ENCODE peak calls at places on chromosome 19, in ten cellular contexts. X, W, D, U, M, Y, J, H, C and T are unnamed samples.

GRCh38 chr19:1970806-1971502 is 30.0 kb downstream of the CSNK1G2 start:
- DNase-seq in X (no peak), W (no peak), D (no peak), U (no peak), M (no peak), Y (no peak), J (no peak), H (no peak), C (no peak), T (no peak)

GRCh38 chr19:44684892-44685847 is 13.8 kb upstream of the CEACAM16 start:
- DNase-seq in X (no peak), W (peak; percentile 97), D (no peak), U (no peak), M (no peak), Y (peak; percentile 88), J (peak; percentile 75), H (peak; percentile 93), C (no peak), T (peak; percentile 64)

GRCh38 chr19:33472696-33473624 is 48.6 kb downstream of the PEPD start:
- DNase-seq in X (no peak), W (peak; percentile 99), D (peak; percentile 30), U (no peak), M (no peak), Y (peak; percentile 79), J (peak; percentile 63), H (peak; percentile 99), C (no peak), T (no peak)

GRCh38 chr19:1655992-1656608 is 3.7 kb upstream of the TCF3 start:
- DNase-seq in X (no peak), W (no peak), D (no peak), U (no peak), M (no peak), Y (no peak), J (no peak), H (no peak), C (no peak), T (no peak)

GRCh38 chr19:18594824-18595373 is 6.3 kb downstream of the REX1BD start:
- DNase-seq in X (no peak), W (no peak), D (no peak), U (no peak), M (no peak), Y (no peak), J (no peak), H (no peak), C (no peak), T (no peak)

GRCh38 chr19:11881151-11881800 is 6.3 kb upstream of the ZNF69 start:
- DNase-seq in X (no peak), W (peak; percentile 51), D (no peak), U (peak; percentile 38), M (peak; percentile 72), Y (peak; percentile 20), J (no peak), H (peak; percentile 55), C (no peak), T (peak; percentile 81)

GRCh38 chr19:30535011-30535410 is 162.8 kb downstream of the ZNF536 start:
- DNase-seq in X (no peak), W (no peak), D (no peak), U (no peak), M (no peak), Y (no peak), J (no peak), H (no peak), C (no peak), T (no peak)

GRCh38 chr19:52398091-52398461 is 427 bp downstream of the ZNF528 start:
- DNase-seq in X (no peak), W (peak; percentile 1), D (no peak), U (no peak), M (no peak), Y (no peak), J (no peak), H (peak; percentile 9), C (no peak), T (no peak)

GRCh38 chr19:341386-342127 is 3.0 kb downstream of the MIER2 start:
- DNase-seq in X (no peak), W (no peak), D (no peak), U (no peak), M (no peak), Y (no peak), J (no peak), H (no peak), C (no peak), T (no peak)

GRCh38 chr19:39411006-39411831 is 1.2 kb upstream of the PLEKHG2 start:
- DNase-seq in X (no peak), W (peak; percentile 68), D (peak; percentile 86), U (no peak), M (no peak), Y (no peak), J (peak; percentile 67), H (peak; percentile 80), C (no peak), T (no peak)

GRCh38 chr19:20662421-20663105 is 1.2 kb upstream of the ZNF626 start:
- DNase-seq in X (no peak), W (no peak), D (no peak), U (no peak), M (no peak), Y (no peak), J (no peak), H (no peak), C (no peak), T (no peak)

GRCh38 chr19:4699826-4700572 is 23.6 kb downstream of the DPP9 start:
- DNase-seq in X (no peak), W (no peak), D (no peak), U (no peak), M (no peak), Y (no peak), J (no peak), H (no peak), C (no peak), T (no peak)

GRCh38 chr19:29872224-29872731 is 60.5 kb downstream of the CCNE1 start:
- DNase-seq in X (no peak), W (no peak), D (no peak), U (no peak), M (no peak), Y (no peak), J (no peak), H (no peak), C (no peak), T (no peak)

GRCh38 chr19:3985643-3986259 is 488 bp upstream of the EEF2 start:
- DNase-seq in X (no peak), W (no peak), D (no peak), U (no peak), M (no peak), Y (no peak), J (no peak), H (no peak), C (no peak), T (no peak)

GRCh38 chr19:27746691-27747380 is 1466.1 kb downstream of the UQCRFS1 start:
- DNase-seq in X (no peak), W (peak; percentile 1), D (peak; percentile 53), U (no peak), M (no peak), Y (no peak), J (no peak), H (peak; percentile 28), C (no peak), T (no peak)

GRCh38 chr19:31214997-31215396 is 134.2 kb downstream of the TSHZ3 start:
- DNase-seq in X (no peak), W (no peak), D (no peak), U (no peak), M (no peak), Y (no peak), J (no peak), H (peak; percentile 36), C (no peak), T (no peak)

GRCh38 chr19:43489310-43489709 is 15.2 kb downstream of the PHLDB3 start:
- DNase-seq in X (no peak), W (no peak), D (no peak), U (no peak), M (no peak), Y (no peak), J (no peak), H (no peak), C (no peak), T (no peak)
- TF ChIP-seq CTCF in X (no peak), W (no peak), D (no peak), U (no peak), M (no peak), Y (no peak), J (no peak), H (no peak), C (no peak), T (no peak)

GRCh38 chr19:46269085-46269484 is 27.8 kb upstream of the HIF3A start:
- DNase-seq in X (no peak), W (no peak), D (no peak), U (no peak), M (no peak), Y (no peak), J (no peak), H (no peak), C (no peak), T (no peak)
- TF ChIP-seq CTCF in X (no peak), W (no peak), D (no peak), U (no peak), M (no peak), Y (no peak), J (no peak), H (no peak), C (no peak), T (no peak)

GRCh38 chr19:9054768-9055167 is 32.1 kb upstream of the OR1M1 start:
- DNase-seq in X (no peak), W (no peak), D (no peak), U (no peak), M (no peak), Y (no peak), J (no peak), H (no peak), C (no peak), T (no peak)
- TF ChIP-seq CTCF in X (no peak), W (no peak), D (no peak), U (no peak), M (no peak), Y (no peak), J (no peak), H (no peak), C (no peak), T (no peak)

DNA sequence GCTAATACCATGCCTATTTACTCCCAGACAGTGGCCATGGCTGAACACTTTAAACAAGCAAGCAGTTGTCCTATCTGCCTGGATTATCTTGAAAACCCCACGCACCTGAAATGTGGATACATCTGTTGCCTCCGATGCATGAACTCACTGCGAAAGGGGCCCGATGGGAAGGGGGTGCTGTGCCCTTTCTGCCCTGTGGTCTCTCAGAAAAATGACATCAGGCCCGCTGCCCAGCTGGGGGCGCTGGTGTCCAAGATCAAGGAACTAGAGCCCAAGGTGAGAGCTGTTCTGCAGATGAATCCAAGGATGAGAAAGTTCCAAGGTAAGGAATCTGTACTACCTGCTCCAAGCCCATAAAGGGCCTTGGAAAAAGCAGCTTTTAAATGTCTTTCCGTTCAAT is 8.6 kb downstream of the RFPL4AL1 start:
- DNase-seq in X (no peak), W (no peak), D (no peak), U (no peak), M (peak; percentile 68), Y (no peak), J (no peak), H (no peak), C (no peak), T (no peak)
- TF ChIP-seq CTCF in X (no peak), W (no peak), D (peak; percentile 18), U (no peak), M (peak; percentile 93), Y (no peak), J (no peak), H (no peak), C (no peak), T (peak; percentile 46)

GRCh38 chr19:54155694-54156093 is 3.8 kb downstream of the LENG1 start:
- DNase-seq in X (no peak), W (no peak), D (no peak), U (no peak), M (no peak), Y (no peak), J (no peak), H (no peak), C (no peak), T (no peak)
- TF ChIP-seq CTCF in X (no peak), W (no peak), D (no peak), U (no peak), M (no peak), Y (no peak), J (no peak), H (no peak), C (no peak), T (no peak)